ENCODE peak calls at places on chromosome 1, in eight cellular contexts. F is endothelial cell of umbilical vein, S is neural progenitor cell, H is fibroblast of lung, N is OCI-LY7, L is PC-3, M is Karpas-422, V is mammary epithelial cell. Z is an unnamed sample.

GRCh38 chr1:22295856-22296255 is 153.0 kb upstream of the WNT4 start:
- DNase-seq in F (no peak), S (no peak), H (no peak), N (no peak), L (no peak), M (no peak), V (no peak), Z (no peak)

GRCh38 chr1:78101514-78101913 is 55.7 kb downstream of the GIPC2 start:
- DNase-seq in F (peak; percentile 99), S (no peak), H (peak; percentile 93), N (no peak), L (peak; percentile 93), M (no peak), V (peak; percentile 66), Z (peak; percentile 80)

GRCh38 chr1:42962641-42963377 is 4.1 kb upstream of the SLC2A1 start:
- DNase-seq in F (no peak), S (peak; percentile 84), H (peak; percentile 76), N (no peak), L (peak; percentile 69), M (peak; percentile 40), V (peak; percentile 70), Z (peak; percentile 84)

GRCh38 chr1:208880433-208881100 is 636.4 kb upstream of the PLXNA2 start:
- DNase-seq in F (peak; percentile 68), S (no peak), H (no peak), N (no peak), L (no peak), M (no peak), V (no peak), Z (no peak)

GRCh38 chr1:160125761-160126160 is 10.2 kb downstream of the ATP1A2 start:
- DNase-seq in F (no peak), S (no peak), H (peak; percentile 76), N (no peak), L (peak; percentile 89), M (no peak), V (peak; percentile 26), Z (peak; percentile 93)

GRCh38 chr1:45043094-45043493 is 31.0 kb downstream of the UROD start:
- DNase-seq in F (no peak), S (no peak), H (no peak), N (no peak), L (no peak), M (peak; percentile 14), V (no peak), Z (no peak)

GRCh38 chr1:50218344-50218743 is 109.6 kb downstream of the ELAVL4 start:
- DNase-seq in F (no peak), S (no peak), H (no peak), N (no peak), L (no peak), M (no peak), V (no peak), Z (no peak)

GRCh38 chr1:198936371-198937083 is 297.7 kb downstream of the PTPRC start:
- DNase-seq in F (peak; percentile 72), S (no peak), H (peak; percentile 47), N (peak; percentile 31), L (no peak), M (peak; percentile 63), V (no peak), Z (peak; percentile 10)

GRCh38 chr1:213985181-213986019 is 2.4 kb upstream of the PROX1 start:
- DNase-seq in F (no peak), S (peak; percentile 83), H (no peak), N (no peak), L (no peak), M (no peak), V (no peak), Z (peak; percentile 84)

GRCh38 chr1:243474384-243474851 is 218.6 kb downstream of the SDCCAG8 start:
- DNase-seq in F (no peak), S (peak; percentile 47), H (no peak), N (no peak), L (no peak), M (no peak), V (no peak), Z (no peak)
- H3K4me1 ChIP-seq in F (peaks cover 18% of the 10 kb centered on the region), S (peaks cover 76% of the 10 kb centered on the region), H (peaks cover 10% of the 10 kb centered on the region), N (peaks cover 7% of the 10 kb centered on the region), L (no peaks in the 10 kb centered on the region), M (peaks cover 20% of the 10 kb centered on the region), V (peaks cover 11% of the 10 kb centered on the region), Z (peaks cover 12% of the 10 kb centered on the region)

GRCh38 chr1:117565745-117566455 is 39.9 kb upstream of the TENT5C start:
- DNase-seq in F (no peak), S (no peak), H (no peak), N (no peak), L (no peak), M (no peak), V (no peak), Z (no peak)
- H2AFZ ChIP-seq in F (no peak overlapping the region), S (no peak overlapping the region), H (no peak overlapping the region), N (no peak overlapping the region), L (no peak overlapping the region), M (no peak overlapping the region), V (no peak overlapping the region), Z (no peak overlapping the region)

DNA sequence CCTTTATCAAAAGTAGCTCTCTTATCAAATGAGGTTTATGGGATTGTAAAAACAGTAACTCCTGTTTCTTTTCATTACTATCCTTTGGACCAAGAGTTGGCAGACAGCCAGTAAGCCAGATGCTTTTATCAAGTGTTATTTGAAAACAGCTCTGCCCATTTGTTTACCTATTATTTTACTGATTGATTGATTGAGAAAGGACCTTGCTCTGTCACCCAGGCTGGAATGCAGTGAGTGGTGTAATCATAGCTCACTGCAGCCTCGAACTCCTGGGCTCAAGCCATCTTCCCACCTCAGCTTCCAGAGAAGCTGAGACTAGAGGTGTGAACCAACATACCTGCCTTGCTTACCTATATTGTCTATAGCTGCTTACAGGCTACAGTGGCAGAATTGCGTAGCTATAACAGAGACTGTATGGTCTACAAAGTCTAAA is 3.6 kb downstream of the PRKAB2 start:
- DNase-seq in F (peak; percentile 26), S (no peak), H (peak; percentile 49), N (no peak), L (peak; percentile 53), M (no peak), V (no peak), Z (no peak)
- H3K79me2 ChIP-seq in F (peaks cover 13% of the 10 kb centered on the region), S (peaks cover 61% of the 10 kb centered on the region), H (peaks cover 52% of the 10 kb centered on the region), N (peaks cover 35% of the 10 kb centered on the region), L (peaks cover 84% of the 10 kb centered on the region), M (peaks cover 55% of the 10 kb centered on the region), V (peaks cover 83% of the 10 kb centered on the region), Z (peaks cover 76% of the 10 kb centered on the region)

GRCh38 chr1:3503525-3503886 is 49.0 kb downstream of the ARHGEF16 start:
- DNase-seq in F (no peak), S (no peak), H (no peak), N (no peak), L (no peak), M (no peak), V (no peak), Z (no peak)
- H3K4me1 ChIP-seq in F (peaks cover 10% of the 10 kb centered on the region), S (no peaks in the 10 kb centered on the region), H (no peaks in the 10 kb centered on the region), N (no peaks in the 10 kb centered on the region), L (peaks cover 14% of the 10 kb centered on the region), M (no peaks in the 10 kb centered on the region), V (no peaks in the 10 kb centered on the region), Z (peaks cover 17% of the 10 kb centered on the region)

GRCh38 chr1:150620919-150621318 is 8.5 kb downstream of the ENSA start:
- DNase-seq in F (no peak), S (no peak), H (no peak), N (no peak), L (no peak), M (no peak), V (no peak), Z (no peak)
- H2AFZ ChIP-seq in F (no peak overlapping the region), S (no peak overlapping the region), H (no peak overlapping the region), N (no peak overlapping the region), L (no peak overlapping the region), M (no peak overlapping the region), V (no peak overlapping the region), Z (no peak overlapping the region)

GRCh38 chr1:170407138-170407537 is 124.8 kb upstream of the GORAB start:
- DNase-seq in F (no peak), S (no peak), H (no peak), N (no peak), L (no peak), M (no peak), V (no peak), Z (no peak)
- H3K79me2 ChIP-seq in F (no peaks in the 10 kb centered on the region), S (no peaks in the 10 kb centered on the region), H (no peaks in the 10 kb centered on the region), N (no peaks in the 10 kb centered on the region), L (no peaks in the 10 kb centered on the region), M (no peaks in the 10 kb centered on the region), V (no peaks in the 10 kb centered on the region), Z (no peaks in the 10 kb centered on the region)

DNA sequence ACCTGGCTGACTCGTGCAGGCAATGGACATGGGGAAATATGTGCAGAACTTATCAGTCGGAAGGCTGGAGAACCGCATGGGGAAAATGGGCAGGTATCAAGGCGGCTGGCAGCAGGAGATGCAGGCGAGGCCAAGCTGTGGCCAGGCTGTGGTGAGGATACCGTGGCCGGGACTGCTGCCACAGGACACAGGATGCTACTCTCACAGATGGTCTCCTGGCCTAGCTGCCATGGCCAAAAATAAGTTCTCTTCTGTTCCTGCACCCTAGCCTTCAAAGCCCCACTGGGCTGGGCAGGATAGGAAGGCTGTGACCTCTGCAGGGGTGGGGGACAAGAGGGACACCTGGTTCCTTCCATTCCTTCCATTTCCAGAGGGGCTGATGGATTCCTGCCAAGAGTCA is 26.4 kb downstream of the TEX35 start:
- DNase-seq in F (no peak), S (no peak), H (no peak), N (no peak), L (no peak), M (no peak), V (no peak), Z (no peak)
- H3K4me1 ChIP-seq in F (peaks cover 11% of the 10 kb centered on the region), S (peaks cover 5% of the 10 kb centered on the region), H (peaks cover 46% of the 10 kb centered on the region), N (peaks cover 12% of the 10 kb centered on the region), L (peaks cover 68% of the 10 kb centered on the region), M (peaks cover 45% of the 10 kb centered on the region), V (peaks cover 32% of the 10 kb centered on the region), Z (peaks cover 55% of the 10 kb centered on the region)

Z was measured in osteoblast.